ENCODE peak calls at places on chromosomes 6 and 20, in four cellular contexts. A is upper lobe of right lung; N is heart left ventricle; K is activated CD4-positive, alpha-beta T cell treated with anti-CD3 and anti-CD28 coated beads for 36 hours. F is an unnamed sample.

GRCh38 chr20:36483205-36483918 is 58.0 kb upstream of the MYL9 start:
- ATAC-seq in K (no peak), N (no peak), A (no peak), F (no peak)

GRCh38 chr6:146908786-146909185 is 295.4 kb upstream of the STXBP5 start:
- ATAC-seq in K (no peak), A (no peak), N (no peak), F (no peak)

GRCh38 chr6:30763618-30764489 is 19.5 kb upstream of the IER3 start:
- ATAC-seq in K (no peak), N (peak), A (peak), F (no peak)

GRCh38 chr6:41947581-41948220 is 6.1 kb upstream of the CCND3 start:
- ATAC-seq in A (peak), N (no peak), K (no peak), F (no peak)

GRCh38 chr6:1526689-1527088 is 83.0 kb upstream of the FOXC1 start:
- ATAC-seq in K (peak), N (peak), A (no peak), F (no peak)

GRCh38 chr20:3766381-3766780 is 1.2 kb downstream of the ADISSP start:
- ATAC-seq in A (no peak), N (no peak), K (no peak), F (no peak)

GRCh38 chr6:54185885-54186284 is 74.6 kb downstream of the MLIP start:
- ATAC-seq in A (no peak), K (no peak), N (no peak), F (no peak)

GRCh38 chr20:32252189-32252588 is 25.3 kb upstream of the KIF3B start:
- ATAC-seq in A (no peak), K (peak), N (no peak), F (no peak)

GRCh38 chr6:144248003-144248402 is 37.1 kb upstream of the UTRN start:
- ATAC-seq in K (peak), A (no peak), N (no peak), F (no peak)

GRCh38 chr20:2535711-2536561 is 437 bp upstream of the TMC2 start:
- ATAC-seq in A (no peak), N (no peak), K (no peak), F (no peak)

GRCh38 chr6:143135797-143136561 is 75.3 kb downstream of the AIG1 start:
- ATAC-seq in A (no peak), K (peak), N (no peak), F (no peak)

GRCh38 chr6:40371621-40372020 is 215.5 kb downstream of the LRFN2 start:
- ATAC-seq in A (no peak), N (no peak), K (peak), F (no peak)

GRCh38 chr6:41843178-41843577 is 52.0 kb downstream of the USP49 start:
- ATAC-seq in N (no peak), A (no peak), K (no peak), F (no peak)

GRCh38 chr6:38371312-38371672 is 268.4 kb downstream of the BTBD9 start:
- ATAC-seq in A (no peak), N (peak), K (no peak), F (no peak)

GRCh38 chr6:5285081-5285480 is 23.8 kb downstream of the FARS2 start:
- ATAC-seq in N (no peak), K (no peak), A (no peak), F (no peak)

GRCh38 chr6:25831532-25832306 is at the start of gene SLC17A1:
- ATAC-seq in K (no peak), N (no peak), A (peak), F (no peak)

F was measured in gastroesophageal sphincter.